ENCODE peak calls at places on chromosomes 7 and 10, in four cellular contexts. L is Peyer's patch, X is H7, A is lower lobe of right lung. O is an unnamed sample. For H3K27me3 and H3K36me3, the result is how much of the 10 kb centered on the place peaks cover.

GRCh38 chr10:118712930-118713634 is 41.7 kb downstream of the CACUL1 start:
- DNase-seq in L (no peak), X (peak), A (no peak), O (peak)

GRCh38 chr7:134502463-134502862 is 24.9 kb upstream of the AKR1B10 start:
- DNase-seq in L (peak), X (no peak), A (no peak), O (no peak)

GRCh38 chr7:92624298-92624996 is 34.3 kb upstream of the FAM133B start:
- DNase-seq in L (no peak), X (no peak), A (no peak), O (no peak)

GRCh38 chr7:48035967-48036478 is 680 bp downstream of the C7orf57 start:
- DNase-seq in L (no peak), X (no peak), A (peak), O (peak)

GRCh38 chr10:122323941-122324675 is 50.4 kb upstream of the PLEKHA1 start:
- DNase-seq in L (peak), X (no peak), A (no peak), O (no peak)

GRCh38 chr7:155206286-155207020 is 91.2 kb upstream of the INSIG1 start:
- DNase-seq in L (peak), X (peak), A (peak), O (no peak)

GRCh38 chr10:125822878-125823662 is at the start of the genes BCCIP and UROS:
- DNase-seq in L (peak), X (peak), A (peak), O (peak)

GRCh38 chr10:102988404-102989314 is 70.6 kb downstream of the CNNM2 start:
- DNase-seq in L (no peak), X (no peak), A (no peak), O (no peak)

GRCh38 chr10:49613160-49613881 is 516 bp upstream of the CHAT start:
- DNase-seq in L (peak), X (peak), A (no peak), O (peak)

GRCh38 chr7:132547806-132548205 is 28.5 kb downstream of the PLXNA4 start:
- DNase-seq in L (no peak), X (no peak), A (no peak), O (peak)

GRCh38 chr7:107622429-107622828 is 38.2 kb upstream of the SLC26A4 start:
- DNase-seq in L (no peak), X (no peak), A (no peak), O (no peak)

GRCh38 chr10:99799613-99800012 is 17.2 kb downstream of the ABCC2 start:
- DNase-seq in L (no peak), X (no peak), A (no peak), O (no peak)

GRCh38 chr10:87053121-87053520 is 33.0 kb downstream of the FAM25A start:
- DNase-seq in L (no peak), X (no peak), A (no peak), O (no peak)

GRCh38 chr10:6456067-6456466 is 124.0 kb downstream of the PRKCQ start:
- DNase-seq in L (no peak), X (no peak), A (no peak), O (no peak)

GRCh38 chr10:78964274-78964951 is 104.4 kb upstream of the ZMIZ1 start:
- DNase-seq in L (no peak), X (no peak), A (no peak), O (no peak)

GRCh38 chr10:59887972-59888640 is 18.2 kb downstream of the CCDC6 start:
- DNase-seq in L (no peak), X (no peak), A (no peak), O (no peak)

GRCh38 chr7:142494021-142494420 is 236.2 kb upstream of the PRSS58 start:
- DNase-seq in L (no peak), X (no peak), A (no peak), O (no peak)

GRCh38 chr10:75408911-75409885 is 7.6 kb upstream of the ZNF503 start:
- DNase-seq in L (peak), X (peak), A (peak), O (peak)

GRCh38 chr7:117715784-117716445 is 157.3 kb downstream of the CTTNBP2 start:
- DNase-seq in L (peak), X (peak), A (no peak), O (peak)

GRCh38 chr7:69245646-69246045 is 352.6 kb upstream of the AUTS2 start:
- DNase-seq in L (no peak), X (no peak), A (no peak), O (no peak)

GRCh38 chr10:13950543-13950939 is 363.8 kb downstream of the PRPF18 start:
- DNase-seq in L (no peak), X (no peak), A (no peak), O (no peak)

GRCh38 chr10:114359041-114359952 is 45.0 kb downstream of the AFAP1L2 start:
- DNase-seq in L (no peak), X (no peak), A (no peak), O (no peak)

GRCh38 chr10:131102147-131102546 is 209.4 kb downstream of the TCERG1L start:
- DNase-seq in L (no peak), X (no peak), A (peak), O (no peak)

GRCh38 chr10:133276435-133277201 is at the start of gene ADAM8:
- DNase-seq in L (peak), X (peak), A (peak), O (peak)

GRCh38 chr10:14954001-14954770 is at the start of gene DCLRE1C:
- DNase-seq in L (peak), X (peak), A (peak), O (peak)

GRCh38 chr10:78196964-78197363 is 163.3 kb downstream of the RPS24 start:
- DNase-seq in L (no peak), X (no peak), A (no peak), O (no peak)

DNA sequence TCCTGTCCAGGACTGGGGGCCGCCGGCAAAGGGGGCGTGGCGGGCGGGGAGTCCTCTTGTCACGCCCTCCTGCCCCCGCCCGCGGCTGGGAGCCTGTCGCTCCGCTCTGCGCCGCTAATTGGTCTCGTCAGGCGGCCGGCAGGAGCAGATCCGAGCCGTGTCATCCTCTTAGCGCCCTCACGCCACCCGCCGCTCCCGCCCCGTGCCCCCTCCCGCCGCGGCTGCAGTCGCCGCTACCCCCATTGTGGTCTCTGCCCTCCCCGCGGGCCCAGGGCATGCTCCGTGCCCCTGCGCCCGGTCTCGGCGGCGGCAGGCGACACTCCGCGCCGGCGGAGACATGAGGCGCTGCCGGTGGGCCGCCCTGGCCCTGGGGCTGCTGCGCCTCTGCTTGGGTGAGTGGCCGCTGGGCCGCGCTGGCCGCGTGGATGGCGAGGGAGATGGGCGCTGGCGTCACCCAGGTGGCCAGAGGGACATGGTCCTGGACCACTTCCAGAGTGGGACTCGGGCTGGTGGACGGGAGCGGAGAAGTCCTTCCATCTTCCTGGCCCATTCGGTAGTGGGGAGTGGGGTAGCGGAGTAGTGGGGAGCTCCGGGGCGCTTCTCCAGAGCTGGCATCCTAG is at the start of gene CDHR1:
- DNase-seq in L (peak), X (peak), A (no peak), O (peak)
- H3K27me3 ChIP-seq in L (under half), X (under half), A (half or more), O (under half)

DNA sequence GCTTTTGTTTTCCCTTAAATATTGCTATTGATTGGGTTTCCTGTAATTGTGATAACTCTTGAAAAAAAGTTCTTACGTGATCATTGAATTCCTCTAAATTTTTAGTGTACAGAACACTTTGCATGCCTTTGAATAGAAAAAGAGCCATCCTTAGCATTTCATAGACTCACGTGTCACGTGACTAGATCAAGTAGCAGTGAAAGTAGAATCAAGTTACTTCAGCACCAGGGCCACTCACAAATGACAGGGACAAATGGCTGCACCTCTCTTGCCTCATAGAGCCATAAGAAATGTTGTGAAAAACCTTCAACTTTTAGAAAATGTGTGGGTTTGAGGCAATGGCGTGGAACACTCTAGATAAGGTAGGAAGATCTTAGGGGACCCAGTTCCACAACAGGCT is 203.8 kb downstream of the ZEB1 start:
- DNase-seq in L (no peak), X (no peak), A (no peak), O (no peak)
- H3K36me3 ChIP-seq in L (under half), X (under half), A (under half), O (under half)

GRCh38 chr7:158590181-158590530 is 2.5 kb upstream of the PTPRN2 start:
- DNase-seq in L (no peak), X (no peak), A (no peak), O (no peak)

GRCh38 chr7:158592541-158592940 is 4.9 kb upstream of the PTPRN2 start:
- DNase-seq in L (no peak), X (no peak), A (no peak), O (no peak)

GRCh38 chr7:158589653-158590052 is 2.0 kb upstream of the PTPRN2 start:
- DNase-seq in L (no peak), X (no peak), A (no peak), O (no peak)

GRCh38 chr7:158588878-158589442 is 1.3 kb upstream of the PTPRN2 start:
- DNase-seq in L (no peak), X (peak), A (no peak), O (no peak)

GRCh38 chr7:158591944-158592343 is 4.3 kb upstream of the PTPRN2 start:
- DNase-seq in L (no peak), X (no peak), A (no peak), O (no peak)
- H3K27me3 ChIP-seq in L (under half), X (under half), A (under half), O (half or more)

DNA sequence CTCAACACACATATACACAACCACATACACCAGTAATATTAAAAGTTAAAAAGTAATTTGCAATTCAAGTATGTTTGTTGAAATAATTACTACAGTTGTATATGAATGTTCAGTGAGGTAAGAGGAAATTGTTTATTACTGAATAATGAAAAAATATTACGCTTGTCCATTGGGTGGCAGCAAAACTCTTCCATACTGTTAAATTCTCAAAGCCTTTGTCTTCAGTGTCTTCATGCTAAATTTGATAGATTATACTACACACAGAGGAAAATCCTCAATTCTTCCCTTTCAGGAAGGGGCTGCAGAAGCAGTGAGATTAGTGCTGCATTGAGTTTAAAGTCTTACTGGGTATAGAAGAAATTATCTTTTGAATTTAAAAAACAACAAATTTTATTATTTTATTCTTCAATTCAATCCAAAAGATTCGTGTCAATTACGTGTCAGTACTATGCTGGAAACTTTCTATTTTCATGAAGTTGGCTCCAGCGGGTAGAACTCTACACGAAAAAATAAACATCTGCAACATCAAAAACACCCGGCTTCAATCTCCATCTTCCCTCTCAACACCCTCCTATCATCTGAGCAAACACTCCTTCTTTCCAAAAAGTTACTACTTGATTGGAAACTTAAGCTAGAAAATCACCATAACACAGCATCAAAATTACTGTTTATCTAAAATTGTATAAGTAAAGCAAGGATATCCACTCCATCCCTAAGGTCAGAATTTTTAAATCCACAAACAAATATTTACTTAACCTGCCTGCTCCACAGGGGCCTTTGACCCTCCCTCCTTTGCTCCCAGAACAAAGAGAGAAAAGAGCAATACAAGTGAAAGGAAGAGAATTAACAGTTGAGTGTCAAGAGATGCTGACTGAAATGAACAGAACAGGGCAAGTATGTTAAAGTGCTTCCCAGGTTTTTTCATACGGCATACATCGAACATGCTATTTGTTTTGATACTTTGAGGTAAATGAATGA is 37.0 kb upstream of the TES start:
- DNase-seq in L (no peak), X (peak), A (no peak), O (peak)
- H3K36me3 ChIP-seq in L (under half), X (under half), A (under half), O (under half)

DNA sequence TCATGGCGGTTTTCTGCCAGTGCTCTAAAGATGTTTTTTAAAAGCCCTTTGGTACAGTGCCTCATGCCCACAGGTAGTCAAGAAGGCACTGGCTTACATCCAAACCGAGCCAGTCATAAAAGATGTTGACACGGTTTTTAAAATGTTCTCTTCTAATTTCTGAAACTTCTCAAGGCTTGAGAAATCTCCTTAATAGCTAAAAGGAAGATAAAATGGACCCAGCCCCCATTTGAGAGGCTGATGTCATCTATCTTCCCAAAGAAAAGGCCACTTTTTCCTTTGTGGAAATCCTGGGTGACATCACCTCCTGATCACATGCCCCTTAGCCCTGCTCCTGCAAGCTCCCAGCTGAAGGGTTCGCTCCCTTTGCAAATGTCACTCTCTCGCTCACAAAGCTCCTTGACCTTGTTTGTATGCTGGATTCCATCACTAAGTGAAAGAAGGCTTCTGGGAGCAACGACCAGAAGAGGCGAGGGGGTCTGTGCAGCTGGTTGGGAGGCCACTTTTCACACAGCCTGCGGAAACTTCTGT is 122.9 kb downstream of the CUBN start:
- DNase-seq in L (no peak), X (no peak), A (peak), O (no peak)
- H3K27me3 ChIP-seq in L (under half), X (under half), A (under half), O (under half)

DNA sequence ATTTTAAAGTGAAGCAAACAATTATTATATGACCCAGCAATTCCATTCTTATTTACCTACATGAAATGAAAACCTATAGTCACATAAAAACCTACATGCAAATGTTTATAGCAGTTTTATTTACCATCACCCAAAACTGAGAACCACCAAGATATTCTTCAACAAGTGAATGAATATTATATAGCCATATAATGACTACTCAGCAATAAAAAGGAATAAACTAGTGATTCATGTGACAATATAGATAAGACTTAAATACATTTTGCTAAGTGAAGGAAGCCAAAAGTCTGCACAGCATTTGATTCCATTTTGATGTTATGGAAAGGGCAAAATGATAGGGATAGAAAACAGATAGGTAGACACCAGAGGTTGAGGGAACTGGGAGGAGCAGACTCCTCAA is 31.7 kb downstream of the PODXL start:
- DNase-seq in L (no peak), X (no peak), A (no peak), O (no peak)
- H3K36me3 ChIP-seq in L (under half), X (under half), A (under half), O (under half)

GRCh38 chr7:2518101-2518500 is 1.5 kb upstream of the LFNG start:
- DNase-seq in L (no peak), X (peak), A (no peak), O (no peak)
- H3K27me3 ChIP-seq in L (under half), X (under half), A (under half), O (under half)

O was measured in neural progenitor cell.